ENCODE peak calls at places on chromosome 22, in eight cellular contexts. Y is activated naive CD8-positive, alpha-beta T cell treated with anti-CD3 and anti-CD28 coated beads, Interleukin-2, amount 50 U/mL, for 24 hours; D is fibroblast of mammary gland; V is GDM1; J is aorta; Q is putamen; H is naive thymus-derived CD8-positive, alpha-beta T cell; M is SK-N-DZ. B is an unnamed sample.
A peak's percentile ranks its signal among the peaks of the same experiment; 100 is the strongest.

GRCh38 chr22:47294222-47294532 is 531.7 kb downstream of the TBC1D22A start:
- DNase-seq in D (peak; percentile 89), H (no peak), V (no peak), Y (no peak), Q (no peak), M (no peak), J (no peak), B (peak; percentile 57)

GRCh38 chr22:50548046-50548912 is 2.6 kb downstream of the KLHDC7B start:
- DNase-seq in V (no peak), M (no peak), Y (peak; percentile 69), D (no peak), J (peak; percentile 52), Q (no peak), H (peak; percentile 58), B (no peak)

GRCh38 chr22:38655532-38656255 is 498 bp downstream of the FAM227A start:
- DNase-seq in Q (no peak), V (no peak), Y (no peak), J (no peak), M (peak; percentile 41), H (no peak), D (peak; percentile 12), B (no peak)

GRCh38 chr22:39622881-39623367 is 52.4 kb downstream of the CACNA1I start:
- DNase-seq in Q (no peak), Y (peak; percentile 77), V (no peak), H (peak; percentile 61), D (peak; percentile 37), J (peak; percentile 57), M (no peak), B (no peak)

GRCh38 chr22:42699953-42700352 is 20.7 kb downstream of the A4GALT start:
- DNase-seq in J (peak; percentile 20), V (no peak), H (no peak), M (no peak), D (no peak), Y (no peak), Q (no peak), B (no peak)

GRCh38 chr22:42972592-42973535 is 42.1 kb downstream of the PACSIN2 start:
- DNase-seq in M (no peak), H (no peak), D (no peak), Y (no peak), V (no peak), J (no peak), Q (peak; percentile 37), B (no peak)

GRCh38 chr22:47372111-47372581 is 609.7 kb downstream of the TBC1D22A start:
- DNase-seq in D (no peak), Y (no peak), V (no peak), J (no peak), Q (no peak), H (no peak), M (no peak), B (no peak)

GRCh38 chr22:43230983-43231723 is 44.2 kb upstream of the TTLL12 start:
- DNase-seq in H (peak; percentile 56), D (peak; percentile 32), Q (no peak), M (peak; percentile 79), J (no peak), V (peak; percentile 33), Y (peak; percentile 74), B (no peak)